ENCODE peak calls at places on chromosomes 3 and 15, in five cellular contexts. I, Y, R, F and O are unnamed samples.

GRCh38 chr3:193899001-193899400 is 236.9 kb upstream of the HES1 start:
- DNase-seq in F (no peak), Y (no peak), I (no peak), R (no peak), O (no peak)

GRCh38 chr3:157436583-157437300 is at the start of gene PTX3:
- DNase-seq in Y (peak; percentile 6), R (peak; percentile 90), F (no peak), I (no peak), O (no peak)

GRCh38 chr3:16550305-16550675 is 36.8 kb upstream of the RFTN1 start:
- DNase-seq in F (no peak), R (no peak), Y (no peak), I (peak; percentile 8), O (no peak)

GRCh38 chr3:167830007-167830406 is 94.5 kb downstream of the SERPINI1 start:
- DNase-seq in R (no peak), Y (no peak), I (peak; percentile 76), F (no peak), O (no peak)

GRCh38 chr3:32855350-32855953 is 37.7 kb downstream of the TRIM71 start:
- DNase-seq in F (no peak), R (no peak), I (no peak), Y (no peak), O (no peak)

GRCh38 chr3:64878372-64878771 is 190.6 kb upstream of the ADAMTS9 start:
- DNase-seq in F (no peak), R (no peak), Y (no peak), I (no peak), O (no peak)

GRCh38 chr15:57477736-57478522 is 101.6 kb downstream of the CGNL1 start:
- DNase-seq in R (no peak), F (no peak), I (no peak), Y (no peak), O (no peak)

GRCh38 chr15:41934843-41935242 is 37.5 kb downstream of the EHD4 start:
- DNase-seq in F (no peak), Y (no peak), I (peak; percentile 64), R (no peak), O (peak; percentile 82)

GRCh38 chr15:70509282-70510272 is 253.8 kb downstream of the UACA start:
- DNase-seq in I (no peak), R (no peak), Y (no peak), F (no peak), O (no peak)

GRCh38 chr3:120622870-120623718 is 27.0 kb downstream of the NDUFB4 start:
- DNase-seq in I (peak; percentile 55), F (no peak), R (peak; percentile 36), Y (no peak), O (peak; percentile 16)

GRCh38 chr15:80596521-80596976 is 98.6 kb upstream of the ABHD17C start:
- DNase-seq in Y (no peak), R (no peak), F (no peak), I (no peak), O (no peak)

GRCh38 chr3:48248095-48248863 is 7.4 kb downstream of the ZNF589 start:
- DNase-seq in F (no peak), Y (no peak), I (no peak), R (peak; percentile 86), O (no peak)

GRCh38 chr3:10725067-10725466 is 91.0 kb upstream of the SLC6A11 start:
- DNase-seq in R (no peak), I (no peak), F (no peak), Y (no peak), O (no peak)

GRCh38 chr15:39265261-39265660 is 315.6 kb upstream of the THBS1 start:
- DNase-seq in Y (no peak), F (no peak), I (no peak), R (no peak), O (no peak)

GRCh38 chr3:40211579-40211978 is 97.9 kb upstream of the EIF1B start:
- DNase-seq in F (no peak), Y (no peak), R (peak; percentile 6), I (no peak), O (no peak)

GRCh38 chr15:48680841-48681240 is 35.3 kb upstream of the FBN1 start:
- DNase-seq in F (no peak), Y (no peak), I (no peak), R (peak; percentile 85), O (no peak)

GRCh38 chr3:101179637-101180036 is 140.7 kb downstream of the IMPG2 start:
- DNase-seq in R (peak; percentile 94), F (no peak), Y (no peak), I (no peak), O (no peak)

GRCh38 chr3:197302696-197303341 is 4.4 kb upstream of the DLG1 start:
- DNase-seq in I (no peak), Y (no peak), R (peak; percentile 91), F (no peak), O (no peak)

GRCh38 chr3:15498461-15499214 is 22.9 kb downstream of the COLQ start:
- DNase-seq in R (peak; percentile 59), Y (no peak), F (no peak), I (no peak), O (no peak)

GRCh38 chr3:173617490-173617889 is 219.9 kb downstream of the NLGN1 start:
- DNase-seq in R (no peak), Y (no peak), I (no peak), F (no peak), O (no peak)

DNA sequence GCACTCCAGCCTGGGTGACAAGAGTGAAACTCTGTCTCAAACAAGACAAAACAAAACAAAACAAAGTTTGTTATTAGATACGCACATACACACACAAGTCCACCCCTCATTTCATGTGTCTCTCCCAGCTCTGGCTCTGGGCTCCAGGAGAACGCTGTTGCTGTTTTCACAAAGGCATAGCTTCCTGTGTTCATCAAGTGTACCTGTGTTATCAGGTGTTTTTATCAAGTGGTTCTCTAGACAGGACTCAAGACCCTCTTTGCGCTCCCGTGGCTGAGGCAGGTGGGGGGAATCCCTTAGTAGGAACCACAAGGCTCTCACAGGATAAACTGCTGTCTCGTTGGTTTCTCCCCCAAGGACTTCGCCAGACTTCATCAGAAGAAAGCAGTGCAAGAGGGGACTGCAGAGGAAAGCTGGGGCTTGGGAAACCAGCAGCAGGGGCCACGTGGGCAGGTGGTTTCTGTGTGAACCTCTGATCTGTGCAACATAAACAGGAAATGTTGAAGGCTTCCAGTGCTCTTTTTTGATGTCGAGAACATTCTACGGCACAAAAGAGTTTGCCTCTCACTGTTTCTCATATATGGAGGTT is 6.9 kb upstream of the PPP1R2 start:
- DNase-seq in R (no peak), F (no peak), I (peak; percentile 78), Y (no peak), O (peak; percentile 81)
- H3K4me3 ChIP-seq in R (no peak overlapping the region), F (no peak overlapping the region), I (peak overlapping the region; percentile 6), Y (no peak overlapping the region), O (no peak overlapping the region)

DNA sequence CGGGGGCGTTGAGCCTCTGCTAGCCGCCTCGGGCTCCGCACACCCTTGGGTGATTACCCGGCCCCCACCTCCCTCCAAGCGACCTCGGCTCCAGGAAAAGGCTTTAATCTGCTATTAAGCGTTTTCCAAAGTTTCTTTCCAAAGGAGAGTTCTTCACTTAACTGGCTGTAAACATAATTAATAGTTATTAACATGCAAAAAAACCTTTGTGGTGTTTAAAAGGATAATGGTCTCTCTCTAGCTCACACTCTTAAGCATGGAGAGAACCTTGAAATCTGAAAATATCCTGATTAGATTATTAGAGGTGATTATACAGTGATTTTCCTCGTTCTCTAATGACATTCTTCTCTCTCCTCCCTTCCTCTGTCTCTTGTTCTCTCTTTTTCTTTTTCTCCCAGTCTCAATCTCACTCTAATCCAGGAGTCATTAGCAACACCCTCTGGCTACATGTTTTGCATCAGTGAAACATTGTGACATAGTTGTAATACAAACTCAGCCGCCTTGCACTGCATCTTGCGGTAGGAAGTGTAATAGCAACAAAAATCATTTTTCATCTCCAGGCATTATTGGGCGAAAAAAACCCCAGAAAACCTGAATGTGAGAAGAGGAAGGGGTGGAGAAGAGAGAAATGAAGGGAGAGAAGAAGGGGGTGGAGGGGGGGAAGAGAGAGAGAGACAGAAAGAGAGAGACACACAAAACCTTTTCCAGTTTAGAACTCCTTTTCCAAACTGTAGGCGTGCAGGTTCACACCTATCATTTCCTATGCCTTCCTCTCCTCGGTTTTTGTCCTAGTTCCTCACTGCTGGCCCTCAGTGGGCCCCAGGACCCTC is 24.4 kb downstream of the NR2F2 start:
- DNase-seq in Y (no peak), I (no peak), R (peak; percentile 86), F (no peak), O (no peak)
- TF ChIP-seq CTCF in Y (peak; percentile 52), I (no peak), R (peak; percentile 70), F (peak; percentile 73), O (no peak)

GRCh38 chr3:89107461-89108035 is at the start of gene EPHA3:
- DNase-seq in I (no peak), R (peak; percentile 54), Y (no peak), F (peak; percentile 55), O (peak; percentile 70)
- H3K4me3 ChIP-seq in I (no peak within 1 kb of the TSS), R (peak within 1 kb of the TSS; percentile 55), Y (peak within 1 kb of the TSS; percentile 46), F (peak within 1 kb of the TSS; percentile 25), O (no peak within 1 kb of the TSS)

GRCh38 chr3:124461838-124462632 is 268.2 kb upstream of the UMPS start:
- DNase-seq in I (no peak), R (no peak), Y (no peak), F (no peak), O (no peak)

GRCh38 chr3:124453221-124453620 is 277.0 kb upstream of the UMPS start:
- DNase-seq in F (no peak), I (no peak), R (no peak), Y (no peak), O (no peak)

GRCh38 chr3:124459678-124460077 is 270.6 kb upstream of the UMPS start:
- DNase-seq in F (no peak), I (no peak), R (no peak), Y (no peak), O (no peak)

GRCh38 chr3:124451655-124452317 is 278.5 kb upstream of the UMPS start:
- DNase-seq in Y (no peak), F (no peak), R (no peak), I (no peak), O (no peak)

DNA sequence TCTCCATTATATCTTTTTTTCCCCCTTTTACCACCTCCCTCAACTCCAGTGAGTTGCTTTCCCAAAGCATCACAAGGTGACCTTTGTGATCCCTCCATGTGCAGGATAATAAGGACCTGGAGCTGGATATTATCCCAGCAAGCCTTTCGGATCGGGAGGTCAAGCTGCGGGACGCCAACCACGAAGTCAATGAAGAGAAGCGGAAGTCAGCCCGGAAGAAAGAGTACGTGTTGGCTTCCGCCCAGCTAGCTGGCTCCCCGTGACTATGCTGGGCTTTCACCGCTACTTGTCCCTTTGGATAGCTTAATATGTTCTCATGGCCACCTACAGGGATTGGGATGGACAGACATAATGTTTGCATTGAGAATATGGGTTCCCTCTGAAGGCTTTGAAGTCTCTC is 273.7 kb upstream of the UMPS start:
- DNase-seq in F (peak; percentile 16), I (no peak), R (no peak), Y (no peak), O (no peak)
- TF ChIP-seq CTCF in F (no peak), I (no peak), R (no peak), Y (no peak), O (no peak)

GRCh38 chr3:188348445-188349244 is 194.7 kb downstream of the LPP start:
- DNase-seq in I (peak; percentile 21), F (peak; percentile 83), Y (no peak), R (peak; percentile 96), O (no peak)

GRCh38 chr3:188349963-188350332 is 196.0 kb downstream of the LPP start:
- DNase-seq in I (no peak), R (peak; percentile 13), Y (no peak), F (no peak), O (no peak)

GRCh38 chr3:188350956-188351355 is 197.0 kb downstream of the LPP start:
- DNase-seq in Y (no peak), R (no peak), F (no peak), I (no peak), O (no peak)

GRCh38 chr3:188351648-188352047 is 197.7 kb downstream of the LPP start:
- DNase-seq in F (no peak), R (no peak), Y (no peak), I (no peak), O (no peak)

GRCh38 chr3:188349276-188349962 is 195.5 kb downstream of the LPP start:
- DNase-seq in Y (no peak), F (no peak), I (peak; percentile 44), R (peak; percentile 42), O (no peak)
- H3K4me3 ChIP-seq in Y (no peak overlapping the region), F (no peak overlapping the region), I (no peak overlapping the region), R (peak overlapping the region; percentile 10), O (no peak overlapping the region)